ENCODE peak calls at places on chromosome 1, in four cellular contexts. One of them, this sample, is unnamed.

GRCh38 chr1:1254667-1254998 is 8.1 kb upstream of the C1QTNF12 start:
- DNase-seq in left ventricle myocardium superior: no peak
- DNase-seq in SW480: peak
- DNase-seq in H9: no peak
- DNase-seq in this sample: no peak

GRCh38 chr1:236089046-236089773 is 24.3 kb upstream of the NID1 start:
- DNase-seq in left ventricle myocardium superior: no peak
- DNase-seq in SW480: peak
- DNase-seq in H9: no peak
- DNase-seq in this sample: no peak

GRCh38 chr1:10962483-10962882 is 50.0 kb upstream of the TARDBP start:
- DNase-seq in left ventricle myocardium superior: peak
- DNase-seq in SW480: no peak
- DNase-seq in H9: no peak
- DNase-seq in this sample: no peak

GRCh38 chr1:117268926-117269378 is 58.2 kb upstream of the VTCN1 start:
- DNase-seq in left ventricle myocardium superior: no peak
- DNase-seq in SW480: no peak
- DNase-seq in H9: peak
- DNase-seq in this sample: no peak

GRCh38 chr1:221709854-221710253 is 32.0 kb downstream of the DUSP10 start:
- DNase-seq in left ventricle myocardium superior: no peak
- DNase-seq in SW480: no peak
- DNase-seq in H9: no peak
- DNase-seq in this sample: no peak

GRCh38 chr1:19610282-19610978 is 33.7 kb upstream of the NBL1 start:
- DNase-seq in left ventricle myocardium superior: no peak
- DNase-seq in SW480: no peak
- DNase-seq in H9: no peak
- DNase-seq in this sample: no peak

GRCh38 chr1:195664628-195665027 is 943.6 kb downstream of the KCNT2 start:
- DNase-seq in left ventricle myocardium superior: no peak
- DNase-seq in SW480: no peak
- DNase-seq in H9: no peak
- DNase-seq in this sample: no peak

GRCh38 chr1:183506561-183506960 is 34.3 kb downstream of the SMG7 start:
- DNase-seq in left ventricle myocardium superior: no peak
- DNase-seq in SW480: no peak
- DNase-seq in H9: no peak
- DNase-seq in this sample: no peak

GRCh38 chr1:92843046-92843423 is 11.2 kb downstream of the RPL5 start:
- DNase-seq in left ventricle myocardium superior: no peak
- DNase-seq in SW480: no peak
- DNase-seq in H9: no peak
- DNase-seq in this sample: no peak

GRCh38 chr1:208203127-208203847 is 40.9 kb downstream of the PLXNA2 start:
- DNase-seq in left ventricle myocardium superior: peak
- DNase-seq in SW480: no peak
- DNase-seq in H9: no peak
- DNase-seq in this sample: peak

GRCh38 chr1:67830226-67830625 is 3.0 kb downstream of the GNG12 start:
- DNase-seq in left ventricle myocardium superior: no peak
- DNase-seq in SW480: no peak
- DNase-seq in H9: no peak
- DNase-seq in this sample: no peak

GRCh38 chr1:202216691-202217090 is 23.1 kb downstream of the LGR6 start:
- DNase-seq in left ventricle myocardium superior: no peak
- DNase-seq in SW480: no peak
- DNase-seq in H9: no peak
- DNase-seq in this sample: no peak

GRCh38 chr1:159163609-159164008 is 7.8 kb upstream of the CADM3 start:
- DNase-seq in left ventricle myocardium superior: no peak
- DNase-seq in SW480: no peak
- DNase-seq in H9: no peak
- DNase-seq in this sample: no peak

GRCh38 chr1:86504895-86505625 is 36.3 kb downstream of the CLCA1 start:
- DNase-seq in left ventricle myocardium superior: no peak
- DNase-seq in SW480: no peak
- DNase-seq in H9: no peak
- DNase-seq in this sample: no peak

This sample was measured in right cardiac atrium.